ENCODE peak calls at places on chromosomes 11 and 22, in seven cellular contexts. L is AG04450, R is myocyte, B is astrocyte, A is astrocyte of the spinal cord, X is B cell, S is RCC 7860. G is an unnamed sample.

GRCh38 chr11:3124821-3125220 is 40.3 kb downstream of the OSBPL5 start:
- DNase-seq in L (no peak), R (no peak), B (no peak), A (no peak), X (no peak), S (no peak), G (no peak)

GRCh38 chr11:88016392-88017020 is 158.7 kb downstream of the RAB38 start:
- DNase-seq in L (peak), R (peak), B (peak), A (peak), X (peak), S (peak), G (peak)

GRCh38 chr11:7657306-7658025 is 15.8 kb downstream of the CYB5R2 start:
- DNase-seq in L (no peak), R (peak), B (peak), A (peak), X (peak), S (peak), G (peak)

GRCh38 chr11:3147626-3148025 is 17.5 kb downstream of the OSBPL5 start:
- DNase-seq in L (no peak), R (no peak), B (no peak), A (no peak), X (no peak), S (no peak), G (no peak)

GRCh38 chr11:106988151-106988806 is 30.0 kb downstream of the GUCY1A2 start:
- DNase-seq in L (no peak), R (no peak), B (peak), A (peak), X (no peak), S (peak), G (no peak)

GRCh38 chr11:62001450-62002178 is 34.2 kb upstream of the FTH1 start:
- DNase-seq in L (no peak), R (no peak), B (no peak), A (no peak), X (no peak), S (peak), G (no peak)

GRCh38 chr22:44561139-44561840 is 63.3 kb upstream of the RTL6 start:
- DNase-seq in L (no peak), R (no peak), B (no peak), A (no peak), X (no peak), S (no peak), G (no peak)

GRCh38 chr11:9629064-9629463 is 34.8 kb upstream of the SWAP70 start:
- DNase-seq in L (no peak), R (no peak), B (no peak), A (no peak), X (no peak), S (no peak), G (no peak)

GRCh38 chr22:31148953-31149627 is 8.8 kb upstream of the PLA2G3 start:
- DNase-seq in L (peak), R (peak), B (peak), A (peak), X (peak), S (peak), G (peak)

GRCh38 chr22:46866591-46866990 is 104.1 kb downstream of the TBC1D22A start:
- DNase-seq in L (peak), R (peak), B (peak), A (peak), X (no peak), S (no peak), G (no peak)

GRCh38 chr22:45996241-45997076 is 19.5 kb upstream of the WNT7B start:
- DNase-seq in L (no peak), R (peak), B (peak), A (peak), X (peak), S (peak), G (no peak)

GRCh38 chr11:57161351-57161750 is 20.4 kb upstream of the LRRC55 start:
- DNase-seq in L (no peak), R (no peak), B (no peak), A (no peak), X (no peak), S (no peak), G (no peak)

GRCh38 chr22:30922151-30922611 is 46.4 kb downstream of the MORC2 start:
- DNase-seq in L (no peak), R (no peak), B (peak), A (peak), X (peak), S (no peak), G (no peak)

GRCh38 chr22:24894998-24895397 is 51.5 kb downstream of the LHFPL7 start:
- DNase-seq in L (no peak), R (peak), B (peak), A (peak), X (no peak), S (no peak), G (peak)

GRCh38 chr11:45209480-45209879 is 63.0 kb downstream of the PRDM11 start:
- DNase-seq in L (no peak), R (no peak), B (no peak), A (no peak), X (no peak), S (no peak), G (no peak)

GRCh38 chr11:48063424-48063978 is 83.1 kb downstream of the PTPRJ start:
- DNase-seq in L (peak), R (peak), B (peak), A (peak), X (no peak), S (peak), G (no peak)

GRCh38 chr11:2094354-2095197 is 44.6 kb downstream of the IGF2 start:
- DNase-seq in L (no peak), R (no peak), B (no peak), A (no peak), X (no peak), S (no peak), G (no peak)

GRCh38 chr22:28181332-28181731 is 262.3 kb upstream of the PITPNB start:
- DNase-seq in L (no peak), R (no peak), B (peak), A (no peak), X (no peak), S (no peak), G (no peak)

GRCh38 chr11:75319035-75319877 is 32.2 kb downstream of the ARRB1 start:
- DNase-seq in L (no peak), R (no peak), B (peak), A (no peak), X (no peak), S (no peak), G (no peak)

GRCh38 chr22:22936915-22937656 is 49.5 kb downstream of the IGLL5 start:
- DNase-seq in L (no peak), R (no peak), B (no peak), A (no peak), X (no peak), S (no peak), G (no peak)

GRCh38 chr11:65060913-65061408 is 2.6 kb upstream of the NAALADL1 start:
- DNase-seq in L (no peak), R (no peak), B (no peak), A (peak), X (no peak), S (no peak), G (peak)

GRCh38 chr22:27424319-27424718 is 377.2 kb downstream of the MN1 start:
- DNase-seq in L (no peak), R (peak), B (peak), A (no peak), X (no peak), S (no peak), G (no peak)

GRCh38 chr11:63508009-63508408 is 2.1 kb downstream of the LGALS12 start:
- DNase-seq in L (no peak), R (peak), B (no peak), A (no peak), X (no peak), S (no peak), G (peak)

GRCh38 chr22:45504703-45505341 is 2.1 kb downstream of the FBLN1 start:
- DNase-seq in L (no peak), R (peak), B (no peak), A (peak), X (no peak), S (no peak), G (peak)

GRCh38 chr11:65431452-65432132 is 9.0 kb downstream of the NEAT1 start:
- DNase-seq in L (no peak), R (peak), B (peak), A (peak), X (peak), S (peak), G (no peak)

GRCh38 chr11:2807801-2808241 is 77.8 kb downstream of the CDKN1C start:
- DNase-seq in L (no peak), R (no peak), B (no peak), A (no peak), X (no peak), S (no peak), G (peak)

GRCh38 chr11:111435046-111435698 is 56.1 kb upstream of the POU2AF1 start:
- DNase-seq in L (no peak), R (no peak), B (no peak), A (no peak), X (no peak), S (no peak), G (no peak)

GRCh38 chr11:86745571-86745970 is 54.8 kb upstream of the PRSS23 start:
- DNase-seq in L (no peak), R (no peak), B (peak), A (no peak), X (no peak), S (peak), G (no peak)

GRCh38 chr11:30583505-30584280 is 2.5 kb downstream of the MPPED2 start:
- DNase-seq in L (no peak), R (no peak), B (no peak), A (no peak), X (no peak), S (no peak), G (peak)

GRCh38 chr11:66044757-66045156 is 4.2 kb downstream of the GAL3ST3 start:
- DNase-seq in L (no peak), R (no peak), B (no peak), A (no peak), X (no peak), S (no peak), G (no peak)

GRCh38 chr22:38074181-38075104 is 9.5 kb downstream of the SLC16A8 start:
- DNase-seq in L (peak), R (peak), B (no peak), A (peak), X (no peak), S (no peak), G (peak)

GRCh38 chr11:120388261-120388660 is 52.0 kb downstream of the ARHGEF12 start:
- DNase-seq in L (no peak), R (no peak), B (no peak), A (no peak), X (no peak), S (no peak), G (no peak)

GRCh38 chr11:72724021-72724561 is 28.1 kb downstream of the ARAP1 start:
- DNase-seq in L (no peak), R (no peak), B (no peak), A (no peak), X (no peak), S (no peak), G (no peak)